ENCODE peak calls at places on chromosomes 7 and 10, in four cellular contexts. A is DND-41, P is astrocyte, Y is hepatocyte. R is an unnamed sample. For H4K20me1, the result is how much of the 10 kb centered on the place peaks cover.

GRCh38 chr10:73781879-73782748 is at the start of gene CHCHD1:
- DNase-seq in A (peak), P (peak), Y (peak), R (peak)

GRCh38 chr7:137169282-137169698 is 174.2 kb downstream of the PTN start:
- DNase-seq in A (no peak), P (peak), Y (peak), R (peak)

GRCh38 chr10:42980553-42981357 is 96.1 kb upstream of the RET start:
- DNase-seq in A (no peak), P (no peak), Y (no peak), R (no peak)

GRCh38 chr7:100897111-100897608 is 1.5 kb upstream of the ACHE start:
- DNase-seq in A (no peak), P (no peak), Y (peak), R (no peak)

GRCh38 chr10:62666264-62666663 is 138.3 kb upstream of the ADO start:
- DNase-seq in A (no peak), P (no peak), Y (no peak), R (no peak)

GRCh38 chr10:131901181-131901829 is 497 bp downstream of the PPP2R2D start:
- DNase-seq in A (peak), P (no peak), Y (peak), R (peak)

GRCh38 chr10:114664127-114664526 is 6.1 kb upstream of the ABLIM1 start:
- DNase-seq in A (no peak), P (no peak), Y (no peak), R (no peak)

GRCh38 chr7:39734605-39735004 is 111.2 kb downstream of the RALA start:
- DNase-seq in A (no peak), P (no peak), Y (no peak), R (no peak)

GRCh38 chr10:84360634-84361365 is 32.4 kb downstream of the CCSER2 start:
- DNase-seq in A (no peak), P (peak), Y (no peak), R (no peak)

GRCh38 chr10:7035111-7035761 is 375.6 kb downstream of the SFMBT2 start:
- DNase-seq in A (no peak), P (no peak), Y (no peak), R (no peak)

GRCh38 chr10:93745411-93746065 is 12.2 kb upstream of the LGI1 start:
- DNase-seq in A (no peak), P (no peak), Y (no peak), R (no peak)

GRCh38 chr10:85152488-85152887 is 824.1 kb downstream of the CCSER2 start:
- DNase-seq in A (no peak), P (no peak), Y (no peak), R (no peak)

GRCh38 chr7:73919694-73920375 is 58.9 kb downstream of the TMEM270 start:
- DNase-seq in A (no peak), P (no peak), Y (no peak), R (no peak)

GRCh38 chr10:102644066-102644645 is at the start of gene TRIM8:
- DNase-seq in A (peak), P (no peak), Y (peak), R (peak)

GRCh38 chr10:57628592-57629284 is 639.0 kb downstream of the IPMK start:
- DNase-seq in A (no peak), P (no peak), Y (peak), R (no peak)

GRCh38 chr10:12720217-12720981 is 281.1 kb downstream of the CCDC3 start:
- DNase-seq in A (no peak), P (peak), Y (peak), R (no peak)

GRCh38 chr7:114243646-114244045 is 171.0 kb upstream of the FOXP2 start:
- DNase-seq in A (no peak), P (peak), Y (no peak), R (no peak)

DNA sequence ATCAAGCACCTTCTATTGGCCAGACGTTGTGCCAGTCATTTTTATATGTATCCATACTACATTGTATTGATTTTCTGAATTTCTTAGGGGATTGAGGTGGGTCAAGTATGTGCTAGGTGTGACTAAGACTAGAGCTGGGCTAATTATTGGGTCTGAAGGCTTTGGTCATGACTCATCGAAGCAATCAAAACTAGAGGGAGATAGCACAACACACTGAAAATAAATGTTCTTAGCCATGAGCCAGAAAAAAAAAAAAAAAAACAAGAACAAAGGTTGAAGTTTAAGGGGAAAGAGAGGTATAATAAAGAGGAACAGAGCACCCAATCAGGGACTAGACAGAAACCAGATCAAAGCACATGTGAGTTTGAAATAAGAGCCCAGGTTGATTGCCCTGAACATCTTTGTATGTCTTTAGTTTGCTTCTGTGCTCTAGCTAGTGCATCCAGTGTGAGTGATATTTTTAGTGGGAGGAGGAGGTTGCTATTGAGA is 171.6 kb upstream of the FOXP2 start:
- DNase-seq in A (no peak), P (peak), Y (peak), R (no peak)
- H4K20me1 ChIP-seq in A (under half), P (under half), Y (under half), R (under half)

GRCh38 chr7:155805826-155806095 is 6.5 kb downstream of the SHH start:
- DNase-seq in A (no peak), P (no peak), Y (no peak), R (no peak)
- TF ChIP-seq EZH2 in A (no peak), P (no peak), Y (peak), R (no peak)

GRCh38 chr7:78523903-78524302 is 725.3 kb downstream of the PHTF2 start:
- DNase-seq in A (no peak), P (no peak), Y (no peak), R (no peak)
- H4K20me1 ChIP-seq in A (under half), P (under half), Y (under half), R (under half)

GRCh38 chr7:1240917-1241509 is 8.3 kb downstream of the UNCX start:
- DNase-seq in A (no peak), P (no peak), Y (no peak), R (no peak)
- TF ChIP-seq EZH2 in A (no peak), P (peak), Y (peak), R (no peak)

GRCh38 chr10:77893386-77893785 is 33.2 kb downstream of the DLG5 start:
- DNase-seq in A (no peak), P (no peak), Y (no peak), R (no peak)
- H4K20me1 ChIP-seq in A (half or more), P (half or more), Y (half or more), R (under half)

DNA sequence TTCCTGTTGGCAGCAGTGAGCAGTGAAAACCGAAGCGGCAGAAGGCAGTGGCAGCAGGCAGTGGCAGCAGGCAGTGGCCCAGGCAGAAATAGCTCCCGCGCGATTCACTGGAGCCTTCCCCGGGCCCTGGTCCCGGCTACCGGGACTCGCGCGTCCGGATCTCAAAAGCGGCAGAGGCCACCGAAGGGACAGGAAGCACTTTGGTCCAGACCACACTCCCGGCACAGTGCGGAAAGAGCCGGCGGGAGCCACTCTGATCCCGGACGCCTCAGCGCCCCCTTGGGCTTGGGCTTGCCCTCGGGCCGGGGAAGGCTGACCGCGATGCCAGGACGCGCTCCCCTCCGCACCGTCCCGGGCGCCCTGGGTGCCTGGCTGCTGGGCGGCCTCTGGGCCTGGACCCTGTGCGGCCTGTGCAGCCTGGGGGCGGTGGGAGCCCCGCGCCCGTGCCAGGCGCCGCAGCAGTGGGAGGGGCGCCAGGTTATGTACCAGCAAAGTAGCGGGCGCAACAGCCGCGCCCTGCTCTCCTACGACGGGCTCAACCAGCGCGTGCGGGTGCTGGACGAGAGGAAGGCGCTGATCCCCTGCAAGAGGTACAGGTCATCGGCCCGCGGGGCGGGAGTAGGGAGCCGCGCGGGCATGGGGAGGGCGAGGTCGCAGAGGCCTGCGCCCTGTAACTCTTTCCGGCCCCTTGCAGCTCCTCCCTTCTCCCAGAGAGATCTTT is at the start of gene EPDR1:
- DNase-seq in A (peak), P (peak), Y (peak), R (peak)
- TF ChIP-seq EZH2 in A (no peak), P (no peak), Y (no peak), R (no peak)

GRCh38 chr7:80131675-80132435 is 2.8 kb upstream of the GNAI1 start:
- DNase-seq in A (no peak), P (no peak), Y (no peak), R (no peak)
- H4K20me1 ChIP-seq in A (under half), P (under half), Y (under half), R (under half)

GRCh38 chr7:27159278-27160146 is 3.0 kb upstream of the HOXA7 start:
- DNase-seq in A (no peak), P (no peak), Y (no peak), R (no peak)
- TF ChIP-seq EZH2 in A (no peak), P (no peak), Y (no peak), R (no peak)

GRCh38 chr7:75943864-75944263 is 28.9 kb downstream of the POR start:
- DNase-seq in A (no peak), P (no peak), Y (peak), R (no peak)

GRCh38 chr7:75938921-75939320 is 24.0 kb downstream of the POR start:
- DNase-seq in A (no peak), P (no peak), Y (no peak), R (no peak)

DNA sequence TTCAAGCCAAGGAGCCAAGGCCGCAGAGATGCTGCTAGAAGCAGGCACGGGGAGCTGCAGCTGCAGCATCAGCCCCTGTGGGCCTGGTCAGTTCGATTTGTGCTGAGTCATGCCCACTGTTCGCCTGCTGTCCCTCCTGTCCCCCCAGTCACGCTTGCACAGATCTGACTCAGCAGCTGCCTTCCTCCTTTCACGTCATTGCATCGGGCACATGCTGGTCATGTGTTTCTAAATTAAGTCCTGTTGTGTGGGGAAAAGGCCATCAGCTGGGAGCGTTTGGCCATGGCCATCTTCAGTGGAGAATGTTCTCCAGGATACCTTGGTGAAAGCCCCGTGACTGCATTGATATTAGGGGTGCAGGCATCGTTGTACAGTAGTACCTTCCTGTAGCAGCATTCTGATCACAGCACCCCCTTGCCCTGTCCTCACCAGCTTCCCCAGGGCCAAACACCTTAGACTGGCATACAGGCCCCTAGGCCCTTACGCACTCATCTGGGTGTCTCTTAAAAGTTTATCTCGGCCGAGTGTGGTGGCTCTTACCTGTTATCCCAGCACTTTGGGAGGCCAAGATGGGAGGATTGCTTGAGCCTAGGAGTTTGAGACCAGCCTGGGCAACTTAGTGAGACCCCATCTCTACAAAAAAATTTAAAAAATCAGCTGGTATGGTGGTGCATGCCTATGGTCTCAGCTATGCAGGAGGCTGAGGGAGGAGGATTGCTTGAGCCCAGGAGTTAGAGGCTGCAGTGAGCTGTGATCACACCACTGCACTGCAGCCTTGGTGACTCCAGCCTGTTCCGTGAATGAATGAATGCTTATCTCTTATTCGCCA is 23.2 kb downstream of the POR start:
- DNase-seq in A (no peak), P (peak), Y (peak), R (no peak)
- H4K20me1 ChIP-seq in A (under half), P (under half), Y (under half), R (under half)

DNA sequence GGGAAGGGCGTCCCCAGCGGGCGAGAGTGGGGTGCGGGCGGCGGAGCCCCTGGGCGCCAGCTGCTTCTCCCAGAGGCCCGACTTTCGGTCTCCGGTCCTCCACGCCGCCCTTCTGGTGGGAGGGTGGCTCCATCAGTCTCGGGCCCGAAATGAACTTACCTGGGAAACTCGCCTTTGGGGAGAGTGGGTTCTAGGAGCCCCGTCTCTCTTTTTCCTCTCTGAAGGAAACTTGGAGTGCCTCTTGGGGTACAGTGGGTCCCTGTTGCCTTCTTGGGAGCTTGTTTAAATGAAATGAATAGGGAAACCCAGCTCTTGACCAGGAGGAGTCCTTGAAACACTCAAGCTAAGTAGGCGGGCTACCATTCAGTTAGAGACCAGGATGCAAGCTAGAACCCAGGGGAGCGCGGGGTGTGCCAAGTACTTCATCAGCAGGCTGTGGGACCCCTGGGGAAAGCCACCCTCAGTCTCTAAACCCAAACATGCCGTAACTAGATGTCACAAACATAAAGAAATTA is 1.3 kb downstream of the SLC26A4 start:
- DNase-seq in A (no peak), P (no peak), Y (no peak), R (no peak)
- TF ChIP-seq EZH2 in A (no peak), P (peak), Y (peak), R (no peak)

R was measured in MM.1S.